ENCODE peak calls at places on chromosomes 2 and 18, in five cellular contexts. U is NT2/D1, D is HEK293T, X is HepG2, J is H1. S is an unnamed sample.

GRCh38 chr18:12441475-12442035 is 33.8 kb downstream of the PRELID3A start:
- DNase-seq in U (no peak), D (no peak), X (no peak), J (no peak), S (no peak)

GRCh38 chr18:77129150-77129551 is 3.4 kb downstream of the MBP start:
- DNase-seq in U (no peak), D (no peak), X (no peak), J (no peak), S (no peak)

GRCh38 chr2:234910186-234910679 is 41.6 kb upstream of the SH3BP4 start:
- DNase-seq in U (no peak), D (no peak), X (no peak), J (no peak), S (no peak)

GRCh38 chr18:9803698-9804516 is 81.9 kb upstream of the TXNDC2 start:
- DNase-seq in U (no peak), D (no peak), X (no peak), J (no peak), S (no peak)

GRCh38 chr2:123566291-123566946 is 458.7 kb upstream of the CNTNAP5 start:
- DNase-seq in U (no peak), D (no peak), X (no peak), J (no peak), S (no peak)

GRCh38 chr2:120910956-120911951 is 175.6 kb downstream of the GLI2 start:
- DNase-seq in U (no peak), D (no peak), X (no peak), J (no peak), S (no peak)

GRCh38 chr2:23379220-23379695 is 5.7 kb upstream of the KLHL29 start:
- DNase-seq in U (no peak), D (no peak), X (no peak), J (no peak), S (peak)

GRCh38 chr2:145939949-145940348 is 1420.0 kb upstream of the ZEB2 start:
- DNase-seq in U (no peak), D (no peak), X (no peak), J (no peak), S (no peak)

GRCh38 chr2:240640939-240641338 is 15.7 kb downstream of the GPR35 start:
- DNase-seq in U (peak), D (peak), X (peak), J (peak), S (no peak)

GRCh38 chr2:232761301-232761907 is 15.0 kb downstream of the KCNJ13 start:
- DNase-seq in U (no peak), D (peak), X (peak), J (no peak), S (no peak)

GRCh38 chr2:21229302-21229701 is 105.5 kb downstream of the TDRD15 start:
- DNase-seq in U (no peak), D (no peak), X (no peak), J (no peak), S (no peak)

GRCh38 chr2:214261683-214262082 is 149.2 kb upstream of the VWC2L start:
- DNase-seq in U (no peak), D (no peak), X (no peak), J (no peak), S (no peak)

GRCh38 chr2:144711546-144712276 is 191.8 kb upstream of the ZEB2 start:
- DNase-seq in U (no peak), D (no peak), X (no peak), J (no peak), S (no peak)

GRCh38 chr18:49898421-49898820 is 85.1 kb upstream of the ACAA2 start:
- DNase-seq in U (peak), D (peak), X (peak), J (no peak), S (no peak)

GRCh38 chr2:206083602-206084467 is 2.1 kb downstream of the INO80D start:
- DNase-seq in U (peak), D (peak), X (no peak), J (peak), S (peak)

GRCh38 chr2:240632291-240632670 is 7.0 kb downstream of the GPR35 start:
- DNase-seq in U (no peak), D (no peak), X (no peak), J (no peak), S (no peak)

GRCh38 chr18:68449292-68449691 is 265.6 kb downstream of the TMX3 start:
- DNase-seq in U (no peak), D (no peak), X (no peak), J (no peak), S (no peak)

GRCh38 chr2:173204316-173204715 is 128.7 kb downstream of the MAP3K20 start:
- DNase-seq in U (no peak), D (no peak), X (no peak), J (no peak), S (no peak)

GRCh38 chr2:12658287-12658945 is 58.3 kb upstream of the TRIB2 start:
- DNase-seq in U (no peak), D (no peak), X (no peak), J (no peak), S (no peak)

GRCh38 chr2:133390151-133390550 is 178.1 kb downstream of the NCKAP5 start:
- DNase-seq in U (no peak), D (no peak), X (no peak), J (no peak), S (no peak)

GRCh38 chr18:76619342-76620315 is 124.6 kb upstream of the ZNF516 start:
- DNase-seq in U (no peak), D (peak), X (no peak), J (no peak), S (no peak)

GRCh38 chr2:43155842-43156511 is 70.4 kb downstream of the ZFP36L2 start:
- DNase-seq in U (no peak), D (no peak), X (no peak), J (no peak), S (no peak)

GRCh38 chr2:20224716-20225293 is at the start of gene SDC1:
- DNase-seq in U (no peak), D (peak), X (no peak), J (no peak), S (no peak)

GRCh38 chr2:64367868-64368267 is 86.1 kb upstream of the LGALSL start:
- DNase-seq in U (no peak), D (no peak), X (no peak), J (no peak), S (no peak)

GRCh38 chr18:48300463-48300961 is 108.7 kb downstream of the ZBTB7C start:
- DNase-seq in U (peak), D (no peak), X (no peak), J (no peak), S (no peak)

GRCh38 chr2:39602616-39603015 is 63.1 kb upstream of the TMEM178A start:
- DNase-seq in U (no peak), D (no peak), X (no peak), J (no peak), S (no peak)

GRCh38 chr2:84212611-84213314 is 246.3 kb downstream of the SUCLG1 start:
- DNase-seq in U (no peak), D (no peak), X (no peak), J (no peak), S (peak)

GRCh38 chr2:97693476-97693875 is 19.9 kb upstream of the ZAP70 start:
- DNase-seq in U (no peak), D (no peak), X (no peak), J (no peak), S (no peak)

GRCh38 chr2:30862054-30862651 is 54.9 kb upstream of the CAPN13 start:
- DNase-seq in U (peak), D (peak), X (peak), J (peak), S (no peak)

GRCh38 chr2:150327546-150328495 is 159.6 kb downstream of the RND3 start:
- DNase-seq in U (peak), D (no peak), X (no peak), J (no peak), S (no peak)

GRCh38 chr18:7537145-7537544 is 30.0 kb upstream of the PTPRM start:
- DNase-seq in U (no peak), D (no peak), X (no peak), J (no peak), S (no peak)

GRCh38 chr2:189648846-189649529 is 12.3 kb upstream of the ASNSD1 start:
- DNase-seq in U (no peak), D (no peak), X (no peak), J (no peak), S (no peak)

GRCh38 chr18:45755936-45756335 is 32.0 kb downstream of the SLC14A1 start:
- DNase-seq in U (no peak), D (no peak), X (no peak), J (no peak), S (no peak)

GRCh38 chr2:73749314-73749713 is 12.2 kb upstream of the TPRKB start:
- DNase-seq in U (no peak), D (no peak), X (no peak), J (no peak), S (no peak)

GRCh38 chr18:54075681-54076080 is 148.8 kb downstream of the MBD2 start:
- DNase-seq in U (no peak), D (no peak), X (no peak), J (no peak), S (no peak)

GRCh38 chr2:210376618-210377175 is 61.7 kb upstream of the MYL1 start:
- DNase-seq in U (no peak), D (no peak), X (no peak), J (no peak), S (no peak)

GRCh38 chr18:74499633-74500032 is 3.5 kb downstream of the CNDP2 start:
- DNase-seq in U (no peak), D (no peak), X (no peak), J (no peak), S (peak)

GRCh38 chr18:74497308-74497640 is 1.1 kb downstream of the CNDP2 start:
- DNase-seq in U (no peak), D (no peak), X (peak), J (no peak), S (no peak)

GRCh38 chr18:74497778-74498177 is 1.6 kb downstream of the CNDP2 start:
- DNase-seq in U (no peak), D (no peak), X (no peak), J (no peak), S (no peak)

GRCh38 chr18:74498712-74499629 is 2.8 kb downstream of the CNDP2 start:
- DNase-seq in U (no peak), D (no peak), X (no peak), J (no peak), S (peak)

DNA sequence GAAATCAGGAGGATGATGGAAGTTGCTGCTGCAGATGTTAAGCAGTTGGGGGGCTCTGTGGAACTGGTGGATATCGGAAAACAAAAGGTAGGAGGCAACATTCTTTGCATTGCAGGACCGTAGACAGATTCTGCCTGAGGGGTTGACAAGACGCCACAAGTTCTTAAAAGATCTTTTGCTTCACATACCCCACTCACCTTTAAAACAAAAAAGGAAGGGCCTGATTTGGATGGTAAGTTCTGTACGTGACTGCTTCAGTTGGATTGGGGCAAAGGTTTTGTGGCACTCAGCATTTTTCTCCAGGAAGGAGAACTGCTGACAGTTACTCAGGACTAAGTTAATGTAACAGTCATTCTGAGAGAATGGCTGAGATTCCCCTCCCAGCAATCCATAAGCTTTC is 5.2 kb downstream of the CNDP2 start:
- DNase-seq in U (no peak), D (no peak), X (no peak), J (no peak), S (no peak)
- TF ChIP-seq SUZ12 in U (no peak), D (no peak), X (no peak), J (no peak), S (no peak)

DNA sequence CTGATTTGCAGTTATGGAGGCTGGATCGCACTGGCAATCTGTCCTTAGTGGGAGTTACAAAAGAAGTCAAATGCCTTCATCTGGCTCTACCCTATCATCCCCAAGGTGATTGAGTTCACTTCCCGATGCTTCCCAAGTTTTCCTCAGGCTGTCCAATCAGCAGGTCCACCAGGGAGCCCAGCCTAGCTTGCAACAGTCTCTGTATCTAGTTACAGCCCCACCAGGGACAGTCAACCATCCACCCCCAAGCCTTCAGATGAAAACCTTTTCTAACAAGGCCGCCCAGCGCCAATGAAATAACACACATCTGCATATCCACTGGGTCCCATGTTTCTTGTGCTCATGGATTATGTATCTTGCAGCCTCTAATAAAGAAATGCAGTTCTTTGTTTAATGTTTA is 238.9 kb downstream of the ZNF521 start:
- DNase-seq in U (no peak), D (no peak), X (no peak), J (no peak), S (no peak)
- TF ChIP-seq SUZ12 in U (no peak), D (no peak), X (no peak), J (no peak), S (no peak)

DNA sequence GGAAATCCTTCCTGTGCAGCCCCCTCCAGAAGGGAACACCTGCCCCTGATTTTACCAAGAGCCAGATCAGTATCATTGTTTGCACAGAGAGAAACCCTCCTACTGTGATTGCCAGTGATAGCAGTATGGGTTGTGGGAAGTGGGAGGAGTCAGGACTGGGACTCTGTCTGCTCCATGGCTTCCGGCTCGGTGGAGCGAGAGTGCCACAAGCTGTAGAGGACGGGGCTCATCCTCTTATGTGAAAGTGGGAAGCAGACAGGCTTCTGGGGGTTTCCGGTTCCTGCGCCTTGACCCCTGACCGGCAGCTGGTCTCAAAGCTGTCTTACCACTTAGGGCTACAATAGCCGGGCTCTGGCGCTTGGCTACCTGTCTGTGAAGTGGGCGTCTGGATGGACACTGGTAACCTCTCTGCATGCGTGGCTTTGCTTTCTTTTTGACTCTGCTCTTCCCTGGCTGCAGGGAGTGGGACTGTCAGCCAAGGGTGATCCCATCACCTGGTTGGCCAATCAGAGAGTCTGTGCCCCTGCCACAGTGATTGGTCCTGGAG is 79.7 kb downstream of the BCL2L11 start:
- DNase-seq in U (no peak), D (no peak), X (no peak), J (no peak), S (no peak)
- TF ChIP-seq SUZ12 in U (no peak), D (no peak), X (no peak), J (no peak), S (no peak)

GRCh38 chr2:217597140-217597539 is 405.7 kb downstream of the TNS1 start:
- DNase-seq in U (peak), D (no peak), X (no peak), J (no peak), S (no peak)

GRCh38 chr2:217588266-217588665 is 414.5 kb downstream of the TNS1 start:
- DNase-seq in U (no peak), D (no peak), X (no peak), J (no peak), S (no peak)

GRCh38 chr2:217597681-217598080 is 405.1 kb downstream of the TNS1 start:
- DNase-seq in U (no peak), D (no peak), X (no peak), J (no peak), S (no peak)

GRCh38 chr2:217593732-217594131 is 409.1 kb downstream of the TNS1 start:
- DNase-seq in U (no peak), D (no peak), X (no peak), J (no peak), S (no peak)
- TF ChIP-seq SUZ12 in U (no peak), D (no peak), X (no peak), J (no peak), S (no peak)

GRCh38 chr2:191165190-191165643 is 14.4 kb upstream of the STAT4 start:
- DNase-seq in U (no peak), D (peak), X (peak), J (no peak), S (no peak)
- TF ChIP-seq SUZ12 in U (no peak), D (no peak), X (no peak), J (no peak), S (no peak)

DNA sequence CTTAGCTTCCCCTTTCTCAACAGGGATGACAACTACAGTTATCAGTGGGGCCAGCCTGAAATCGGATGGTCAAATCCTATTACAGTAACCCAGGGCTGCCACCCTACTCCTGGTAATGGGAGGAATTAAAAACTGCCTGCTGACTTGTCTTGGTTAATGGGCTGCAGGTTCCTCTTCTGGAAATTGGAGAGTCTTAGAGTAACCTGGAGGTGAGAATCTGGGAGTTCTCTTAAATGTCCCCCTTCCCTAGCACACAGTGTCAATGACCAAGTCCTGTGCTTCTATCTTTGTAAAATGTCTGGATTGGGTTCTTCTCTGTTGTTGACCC is 113.1 kb downstream of the DDX1 start:
- DNase-seq in U (no peak), D (no peak), X (no peak), J (no peak), S (no peak)
- TF ChIP-seq SUZ12 in U (no peak), D (no peak), X (no peak), J (no peak), S (no peak)

DNA sequence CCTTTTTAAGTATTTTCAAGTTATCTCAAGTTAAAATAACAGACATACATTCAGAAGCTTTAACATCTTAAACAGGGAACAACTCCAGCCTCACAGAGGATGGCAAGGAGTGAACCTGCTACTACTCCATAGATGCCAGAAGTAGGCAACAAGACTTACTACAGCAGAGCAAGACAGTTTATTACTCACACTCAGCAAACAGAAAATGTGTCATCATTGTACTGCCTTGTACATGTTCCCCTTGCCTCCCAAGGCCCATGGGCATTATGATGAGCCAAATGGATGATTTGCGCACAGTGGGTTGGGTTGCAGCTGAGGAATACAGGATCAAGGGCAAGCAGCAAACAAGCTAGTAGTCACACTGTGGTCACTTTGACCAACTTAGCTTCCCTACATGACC is 80.6 kb upstream of the VRK2 start:
- DNase-seq in U (no peak), D (no peak), X (no peak), J (no peak), S (no peak)
- TF ChIP-seq SUZ12 in U (no peak), D (no peak), X (no peak), J (no peak), S (no peak)

DNA sequence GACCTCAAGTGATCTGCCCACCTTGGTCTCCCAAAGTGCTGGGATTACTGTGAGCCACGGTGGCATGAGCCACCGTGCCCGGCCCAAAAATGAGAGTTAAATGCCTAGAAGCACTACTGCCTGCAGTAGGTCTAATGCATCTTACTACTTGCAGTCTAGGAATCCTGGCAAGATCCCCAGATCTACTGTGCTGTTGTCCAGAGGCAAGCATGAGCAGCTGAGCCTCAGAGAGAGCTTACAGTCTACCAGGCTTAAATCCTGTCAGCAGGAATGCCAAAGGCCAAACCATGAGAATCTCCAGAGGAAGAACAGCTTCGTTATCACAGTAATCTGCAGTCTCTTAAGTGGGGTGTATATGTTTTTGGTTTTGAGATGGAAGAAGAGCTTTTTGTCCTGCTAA is 54.4 kb downstream of the XRCC5 start:
- DNase-seq in U (no peak), D (no peak), X (no peak), J (no peak), S (no peak)
- TF ChIP-seq SUZ12 in U (no peak), D (no peak), X (no peak), J (no peak), S (no peak)

GRCh38 chr2:230589025-230589424 is 123.6 kb upstream of the CAB39 start:
- DNase-seq in U (no peak), D (no peak), X (no peak), J (no peak), S (no peak)
- TF ChIP-seq SUZ12 in U (no peak), D (no peak), X (no peak), J (no peak), S (no peak)

S was measured in GM12878.